ENCODE peak calls at places on chromosomes 12 and 14, in four cellular contexts. One of them, this sample, is unnamed.
A peak's percentile ranks its signal among the peaks of the same experiment; 100 is the strongest.

GRCh38 chr12:87939182-87939581 is 90.0 kb downstream of the C12orf50 start:
- DNase-seq in H1: peak; percentile 13
- DNase-seq in HepG2: no peak
- DNase-seq in K562: no peak
- DNase-seq in this sample: no peak

GRCh38 chr12:115599251-115599811 is 678.2 kb downstream of the MED13L start:
- DNase-seq in HepG2: no peak
- DNase-seq in H1: no peak
- DNase-seq in K562: no peak
- DNase-seq in this sample: no peak

GRCh38 chr14:68574906-68575305 is 218.0 kb downstream of the ZFP36L1 start:
- DNase-seq in HepG2: no peak
- DNase-seq in H1: no peak
- DNase-seq in K562: no peak
- DNase-seq in this sample: no peak

GRCh38 chr14:75561013-75561432 is 17.4 kb upstream of the FLVCR2 start:
- DNase-seq in H1: peak; percentile 79
- DNase-seq in K562: peak; percentile 81
- DNase-seq in HepG2: peak; percentile 67
- DNase-seq in this sample: peak; percentile 63

GRCh38 chr14:51201890-51202289 is 38.2 kb upstream of the TMX1 start:
- DNase-seq in K562: no peak
- DNase-seq in H1: no peak
- DNase-seq in HepG2: no peak
- DNase-seq in this sample: no peak

GRCh38 chr14:55297611-55298323 is 26.5 kb downstream of the FBXO34 start:
- DNase-seq in HepG2: peak; percentile 10
- DNase-seq in K562: no peak
- DNase-seq in H1: no peak
- DNase-seq in this sample: no peak

GRCh38 chr12:84161296-84161695 is 751.3 kb downstream of the SLC6A15 start:
- DNase-seq in H1: no peak
- DNase-seq in HepG2: no peak
- DNase-seq in K562: no peak
- DNase-seq in this sample: no peak

GRCh38 chr14:60590907-60591510 is 58.3 kb downstream of the SIX1 start:
- DNase-seq in K562: no peak
- DNase-seq in H1: no peak
- DNase-seq in HepG2: no peak
- DNase-seq in this sample: no peak

GRCh38 chr14:59454131-59454530 is 11.0 kb downstream of the GPR135 start:
- DNase-seq in HepG2: no peak
- DNase-seq in H1: no peak
- DNase-seq in K562: no peak
- DNase-seq in this sample: no peak

GRCh38 chr14:50357753-50358380 is 38.8 kb downstream of the CDKL1 start:
- DNase-seq in K562: no peak
- DNase-seq in HepG2: no peak
- DNase-seq in H1: no peak
- DNase-seq in this sample: no peak

GRCh38 chr12:50050410-50051280 is 6.8 kb upstream of the ASIC1 start:
- DNase-seq in H1: no peak
- DNase-seq in HepG2: peak; percentile 46
- DNase-seq in K562: peak; percentile 99
- DNase-seq in this sample: no peak

GRCh38 chr14:99731536-99732435 is 47.7 kb downstream of the CYP46A1 start:
- DNase-seq in K562: no peak
- DNase-seq in H1: no peak
- DNase-seq in HepG2: no peak
- DNase-seq in this sample: no peak

GRCh38 chr12:113208041-113208934 is 13.0 kb upstream of the TPCN1 start:
- DNase-seq in HepG2: no peak
- DNase-seq in K562: no peak
- DNase-seq in H1: no peak
- DNase-seq in this sample: no peak

GRCh38 chr12:29320295-29321090 is 60.5 kb downstream of the ERGIC2 start:
- DNase-seq in K562: no peak
- DNase-seq in HepG2: peak; percentile 2
- DNase-seq in H1: no peak
- DNase-seq in this sample: no peak

GRCh38 chr12:3597526-3598210 is 106.7 kb downstream of the PRMT8 start:
- DNase-seq in K562: no peak
- DNase-seq in HepG2: no peak
- DNase-seq in H1: no peak
- DNase-seq in this sample: no peak

GRCh38 chr14:31893156-31893813 is 183.8 kb upstream of the ARHGAP5 start:
- DNase-seq in HepG2: no peak
- DNase-seq in H1: no peak
- DNase-seq in K562: no peak
- DNase-seq in this sample: no peak

GRCh38 chr12:82099216-82099615 is 259.0 kb downstream of the CCDC59 start:
- DNase-seq in HepG2: no peak
- DNase-seq in H1: no peak
- DNase-seq in K562: no peak
- DNase-seq in this sample: no peak

GRCh38 chr12:82176761-82177490 is 181.3 kb downstream of the CCDC59 start:
- DNase-seq in HepG2: no peak
- DNase-seq in H1: no peak
- DNase-seq in K562: no peak
- DNase-seq in this sample: no peak

GRCh38 chr12:6036509-6036908 is 88.0 kb downstream of the VWF start:
- DNase-seq in K562: no peak
- DNase-seq in H1: no peak
- DNase-seq in HepG2: no peak
- DNase-seq in this sample: no peak

GRCh38 chr14:67413806-67414769 is 2.1 kb upstream of the PLEK2 start:
- DNase-seq in K562: peak; percentile 70
- DNase-seq in H1: peak; percentile 47
- DNase-seq in HepG2: peak; percentile 24
- DNase-seq in this sample: peak; percentile 88

GRCh38 chr14:88426271-88426670 is 40.8 kb downstream of the SPATA7 start:
- DNase-seq in H1: no peak
- DNase-seq in K562: no peak
- DNase-seq in HepG2: no peak
- DNase-seq in this sample: no peak

GRCh38 chr12:121299662-121300061 is 3.2 kb upstream of the CAMKK2 start:
- DNase-seq in K562: no peak
- DNase-seq in HepG2: no peak
- DNase-seq in H1: no peak
- DNase-seq in this sample: no peak
- H2AFZ ChIP-seq in K562: peak overlapping the region; percentile 74
- H2AFZ ChIP-seq in HepG2: no peak overlapping the region
- H2AFZ ChIP-seq in H1: no peak overlapping the region
- H2AFZ ChIP-seq in this sample: no peak overlapping the region

GRCh38 chr14:90532826-90533525 is 136.1 kb downstream of the CALM1 start:
- DNase-seq in HepG2: no peak
- DNase-seq in H1: no peak
- DNase-seq in K562: no peak
- DNase-seq in this sample: no peak

GRCh38 chr14:90530523-90530922 is 133.7 kb downstream of the CALM1 start:
- DNase-seq in HepG2: no peak
- DNase-seq in H1: no peak
- DNase-seq in K562: no peak
- DNase-seq in this sample: no peak

GRCh38 chr14:90534091-90534837 is 137.4 kb downstream of the CALM1 start:
- DNase-seq in H1: no peak
- DNase-seq in K562: no peak
- DNase-seq in HepG2: no peak
- DNase-seq in this sample: no peak

GRCh38 chr14:90533591-90534021 is 136.8 kb downstream of the CALM1 start:
- DNase-seq in HepG2: no peak
- DNase-seq in H1: no peak
- DNase-seq in K562: peak; percentile 23
- DNase-seq in this sample: no peak

DNA sequence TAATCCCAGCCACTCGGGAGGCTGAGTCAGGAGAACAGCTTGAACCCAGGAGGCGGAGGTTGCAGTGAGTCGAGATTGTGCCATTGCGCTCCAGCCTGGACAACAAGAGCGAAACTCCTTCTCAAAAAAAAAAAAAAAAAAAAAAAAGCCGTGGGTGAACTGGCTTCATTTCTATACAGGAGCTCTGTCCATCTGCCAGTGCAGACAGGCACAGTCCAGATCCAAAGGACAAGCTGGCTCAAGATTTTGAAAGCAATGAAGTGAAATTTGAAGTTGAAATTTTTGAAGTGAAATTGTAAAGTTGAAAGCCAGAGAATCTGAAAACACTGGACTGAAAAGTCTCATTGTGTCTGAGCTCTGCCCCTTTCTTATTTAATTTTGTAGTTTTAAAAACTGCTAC is 134.7 kb downstream of the CALM1 start:
- DNase-seq in K562: no peak
- DNase-seq in HepG2: no peak
- DNase-seq in H1: no peak
- DNase-seq in this sample: no peak
- TF ChIP-seq YY1 in K562: no peak
- TF ChIP-seq YY1 in HepG2: no peak
- TF ChIP-seq YY1 in H1: no peak
- TF ChIP-seq YY1 in this sample: no peak

GRCh38 chr12:42504049-42504448 is 85.5 kb downstream of the PRICKLE1 start:
- DNase-seq in K562: no peak
- DNase-seq in HepG2: no peak
- DNase-seq in H1: no peak
- DNase-seq in this sample: no peak
- TF ChIP-seq FOSL1 in K562: no peak
- TF ChIP-seq FOSL1 in HepG2: no peak
- TF ChIP-seq FOSL1 in H1: no peak
- TF ChIP-seq FOSL1 in this sample: no peak

GRCh38 chr12:75479963-75480461 is 543 bp upstream of the GLIPR1 start:
- DNase-seq in H1: no peak
- DNase-seq in K562: no peak
- DNase-seq in HepG2: no peak
- DNase-seq in this sample: no peak
- H2AFZ ChIP-seq in H1: no peak overlapping the region
- H2AFZ ChIP-seq in K562: peak overlapping the region; percentile 80
- H2AFZ ChIP-seq in HepG2: no peak overlapping the region
- H2AFZ ChIP-seq in this sample: no peak overlapping the region

GRCh38 chr12:30437616-30438015 is 258.1 kb downstream of the IPO8 start:
- DNase-seq in HepG2: peak; percentile 36
- DNase-seq in H1: no peak
- DNase-seq in K562: no peak
- DNase-seq in this sample: no peak
- TF ChIP-seq YY1 in HepG2: no peak
- TF ChIP-seq YY1 in H1: no peak
- TF ChIP-seq YY1 in K562: no peak
- TF ChIP-seq YY1 in this sample: no peak

GRCh38 chr14:30620178-30620577 is 1.9 kb upstream of the SCFD1 start:
- DNase-seq in HepG2: no peak
- DNase-seq in K562: no peak
- DNase-seq in H1: no peak
- DNase-seq in this sample: no peak
- TF ChIP-seq FOSL1 in HepG2: no peak
- TF ChIP-seq FOSL1 in K562: peak; percentile 31
- TF ChIP-seq FOSL1 in H1: no peak
- TF ChIP-seq FOSL1 in this sample: no peak

GRCh38 chr12:19688489-19688888 is 249.2 kb downstream of the AEBP2 start:
- DNase-seq in H1: no peak
- DNase-seq in K562: no peak
- DNase-seq in HepG2: no peak
- DNase-seq in this sample: no peak
- H2AFZ ChIP-seq in H1: no peak overlapping the region
- H2AFZ ChIP-seq in K562: no peak overlapping the region
- H2AFZ ChIP-seq in HepG2: no peak overlapping the region
- H2AFZ ChIP-seq in this sample: no peak overlapping the region

GRCh38 chr12:125185740-125186470 is 120.7 kb downstream of the AACS start:
- DNase-seq in HepG2: peak; percentile 53
- DNase-seq in K562: peak; percentile 92
- DNase-seq in H1: no peak
- DNase-seq in this sample: peak; percentile 49
- TF ChIP-seq YY1 in HepG2: no peak
- TF ChIP-seq YY1 in K562: no peak
- TF ChIP-seq YY1 in H1: no peak
- TF ChIP-seq YY1 in this sample: no peak